ENCODE peak calls at places on chromosomes 1 and 21, in six cellular contexts. V, X, B, C, H and R are unnamed samples.

GRCh38 chr1:151058682-151059341 is 610 bp downstream of the CDC42SE1 start:
- DNase-seq in B (peak; percentile 49), X (peak; percentile 39), V (peak; percentile 38), H (peak; percentile 63), C (no peak), R (peak; percentile 38)

GRCh38 chr1:224273651-224274050 is 56.3 kb downstream of the NVL start:
- DNase-seq in C (no peak), V (no peak), X (no peak), H (no peak), B (no peak), R (no peak)

GRCh38 chr1:219660666-219661463 is 48.0 kb upstream of the ZC3H11B start:
- DNase-seq in H (peak; percentile 76), X (peak; percentile 33), V (peak; percentile 85), C (peak; percentile 42), B (peak; percentile 42), R (peak; percentile 57)

GRCh38 chr1:161013104-161013590 is 7.8 kb downstream of the F11R start:
- DNase-seq in X (no peak), H (no peak), B (no peak), V (peak; percentile 79), C (no peak), R (no peak)

GRCh38 chr1:235129774-235130570 is 1.3 kb upstream of the TOMM20 start:
- DNase-seq in C (no peak), B (no peak), V (no peak), H (no peak), X (no peak), R (no peak)

GRCh38 chr1:170461762-170462384 is 70.1 kb upstream of the GORAB start:
- DNase-seq in H (no peak), X (no peak), C (no peak), B (no peak), V (no peak), R (no peak)

GRCh38 chr1:55703726-55704363 is 488.7 kb upstream of the USP24 start:
- DNase-seq in C (no peak), X (no peak), V (no peak), B (no peak), H (no peak), R (no peak)

GRCh38 chr21:16608209-16608830 is 878.5 kb downstream of the USP25 start:
- DNase-seq in V (no peak), H (no peak), B (peak; percentile 50), C (no peak), X (no peak), R (no peak)

GRCh38 chr1:160406131-160406968 is 6.0 kb downstream of the VANGL2 start:
- DNase-seq in B (peak; percentile 39), V (no peak), C (no peak), H (no peak), X (no peak), R (no peak)

GRCh38 chr1:168317309-168317708 is 36.6 kb downstream of the TBX19 start:
- DNase-seq in C (no peak), B (no peak), X (no peak), H (no peak), V (no peak), R (no peak)

GRCh38 chr1:212946872-212947271 is 3.5 kb upstream of the VASH2 start:
- DNase-seq in H (no peak), C (no peak), B (no peak), X (no peak), V (no peak), R (no peak)

GRCh38 chr1:37514350-37515184 is at the start of gene MEAF6:
- DNase-seq in H (peak; percentile 78), C (peak; percentile 80), V (peak; percentile 90), B (peak; percentile 97), X (peak; percentile 88), R (peak; percentile 57)

GRCh38 chr1:16174886-16175598 is 19.2 kb upstream of the EPHA2 start:
- DNase-seq in V (no peak), C (no peak), X (no peak), B (peak; percentile 63), H (no peak), R (no peak)

GRCh38 chr1:224929335-224930237 is at the start of gene DNAH14:
- DNase-seq in B (peak; percentile 90), C (peak; percentile 0), V (peak; percentile 92), X (peak; percentile 32), H (peak; percentile 77), R (no peak)

GRCh38 chr1:162892916-162893714 is 32.1 kb upstream of the CCDC190 start:
- DNase-seq in V (peak; percentile 80), H (no peak), X (no peak), C (no peak), B (no peak), R (no peak)

GRCh38 chr1:218816999-218817398 is 356.7 kb upstream of the LYPLAL1 start:
- DNase-seq in C (no peak), X (no peak), B (no peak), H (no peak), V (peak; percentile 12), R (no peak)

GRCh38 chr1:156146749-156147405 is 6.5 kb upstream of the SEMA4A start:
- DNase-seq in H (no peak), B (no peak), X (no peak), V (no peak), C (no peak), R (peak; percentile 56)

GRCh38 chr1:244187310-244187709 is 136.2 kb downstream of the ZBTB18 start:
- DNase-seq in X (no peak), H (no peak), B (no peak), V (no peak), C (no peak), R (no peak)

GRCh38 chr1:17831619-17832018 is 76.5 kb downstream of the ACTL8 start:
- DNase-seq in H (peak; percentile 57), X (no peak), B (peak; percentile 86), C (no peak), V (peak; percentile 58), R (no peak)

GRCh38 chr1:43549921-43550597 is 19.4 kb downstream of the PTPRF start:
- DNase-seq in H (peak; percentile 92), V (no peak), B (peak; percentile 98), X (no peak), C (no peak), R (no peak)

GRCh38 chr1:225464851-225465792 is 37.3 kb upstream of the LBR start:
- DNase-seq in X (peak; percentile 26), V (peak; percentile 41), H (no peak), C (no peak), B (no peak), R (no peak)

GRCh38 chr1:98048234-98048633 is 127.4 kb upstream of the DPYD start:
- DNase-seq in H (peak; percentile 88), V (peak; percentile 77), X (peak; percentile 53), C (peak; percentile 67), B (peak; percentile 70), R (peak; percentile 69)

GRCh38 chr1:110249256-110249655 is 39.1 kb downstream of the KCNC4 start:
- DNase-seq in V (no peak), H (no peak), B (no peak), C (no peak), X (no peak), R (no peak)

GRCh38 chr1:10794724-10795304 is 1.6 kb downstream of the CASZ1 start:
- DNase-seq in C (no peak), X (no peak), B (peak; percentile 84), H (no peak), V (peak; percentile 38), R (no peak)

GRCh38 chr1:43431676-43432075 is 22.1 kb downstream of the HYI start:
- DNase-seq in X (no peak), B (no peak), H (no peak), V (no peak), C (no peak), R (no peak)

GRCh38 chr1:79128726-79129125 is 122.2 kb upstream of the ADGRL4 start:
- DNase-seq in C (no peak), X (no peak), B (no peak), H (no peak), V (no peak), R (no peak)

GRCh38 chr21:26918318-26919065 is 48.4 kb downstream of the ADAMTS5 start:
- DNase-seq in B (no peak), H (no peak), V (no peak), C (no peak), X (no peak), R (no peak)

GRCh38 chr1:94286864-94287437 is 49.6 kb upstream of the ARHGAP29 start:
- DNase-seq in C (no peak), H (no peak), B (no peak), X (no peak), V (no peak), R (no peak)

GRCh38 chr1:230797376-230798186 is 50.4 kb downstream of the CAPN9 start:
- DNase-seq in V (peak; percentile 44), B (peak; percentile 71), X (no peak), C (no peak), H (no peak), R (peak; percentile 42)

GRCh38 chr1:197799271-197799670 is 24.0 kb upstream of the DENND1B start:
- DNase-seq in C (no peak), B (no peak), X (no peak), H (no peak), V (peak; percentile 69), R (no peak)

GRCh38 chr1:27234054-27234882 is at the start of gene WDTC1:
- DNase-seq in H (peak; percentile 95), X (peak; percentile 97), B (peak; percentile 98), V (peak; percentile 97), C (peak; percentile 94), R (peak; percentile 98)

GRCh38 chr1:27135920-27136551 is 18.9 kb downstream of the SLC9A1 start:
- DNase-seq in C (no peak), X (peak; percentile 52), B (peak; percentile 84), V (no peak), H (no peak), R (no peak)

GRCh38 chr21:36263797-36264196 is 56.2 kb upstream of the MORC3 start:
- DNase-seq in C (no peak), X (no peak), V (peak; percentile 61), B (no peak), H (no peak), R (no peak)

GRCh38 chr1:218996362-218996761 is 177.3 kb upstream of the LYPLAL1 start:
- DNase-seq in B (no peak), V (no peak), C (no peak), H (no peak), X (no peak), R (no peak)

GRCh38 chr1:53957231-53957818 is 11.2 kb downstream of the LRRC42 start:
- DNase-seq in B (peak; percentile 34), V (no peak), X (no peak), C (no peak), H (no peak), R (no peak)

GRCh38 chr1:37553598-37553926 is 531 bp downstream of the SNIP1 start:
- DNase-seq in B (no peak), V (no peak), H (no peak), X (no peak), C (no peak), R (no peak)